ENCODE peak calls at places on chromosomes 4 and X, in seven cellular contexts. D, Q, B, S, C, E and L are unnamed samples.

GRCh38 chrX:41922694-41923171 is 621 bp downstream of the CASK start:
- DNase-seq in D (peak; percentile 55), Q (peak; percentile 26), B (peak; percentile 10), S (peak; percentile 13), C (peak; percentile 26), E (peak; percentile 28), L (peak; percentile 19)

GRCh38 chr4:48194986-48195773 is 61.1 kb upstream of the TXK start:
- DNase-seq in D (no peak), Q (no peak), B (peak; percentile 63), S (peak; percentile 56), C (peak; percentile 72), E (no peak), L (no peak)

GRCh38 chr4:186366326-186366725 is 100.3 kb downstream of the F11 start:
- DNase-seq in D (no peak), Q (no peak), B (no peak), S (no peak), C (no peak), E (no peak), L (no peak)

GRCh38 chrX:149074429-149074828 is 430.7 kb downstream of the IDS start:
- DNase-seq in D (peak; percentile 3), Q (no peak), B (peak; percentile 48), S (peak; percentile 32), C (no peak), E (peak; percentile 2), L (no peak)

GRCh38 chr4:123919576-123920098 is 523.0 kb downstream of the SPRY1 start:
- DNase-seq in D (no peak), Q (no peak), B (no peak), S (no peak), C (no peak), E (no peak), L (no peak)

GRCh38 chr4:186137193-186137792 is 32.8 kb downstream of the FAM149A start:
- DNase-seq in D (no peak), Q (peak; percentile 11), B (peak; percentile 47), S (peak; percentile 34), C (peak; percentile 15), E (no peak), L (no peak)

GRCh38 chrX:47273011-47273730 is 40.4 kb downstream of the USP11 start:
- DNase-seq in D (no peak), Q (no peak), B (no peak), S (no peak), C (no peak), E (no peak), L (no peak)

GRCh38 chrX:17682259-17682658 is 55.0 kb upstream of the SCML1 start:
- DNase-seq in D (no peak), Q (peak; percentile 7), B (no peak), S (no peak), C (no peak), E (no peak), L (no peak)

GRCh38 chr4:95095352-95095974 is 337.7 kb downstream of the BMPR1B start:
- DNase-seq in D (no peak), Q (peak; percentile 78), B (peak; percentile 66), S (peak; percentile 71), C (peak; percentile 58), E (no peak), L (no peak)

GRCh38 chrX:138886769-138887168 is 175.3 kb upstream of the FGF13 start:
- DNase-seq in D (no peak), Q (no peak), B (no peak), S (peak; percentile 88), C (no peak), E (no peak), L (no peak)

GRCh38 chrX:154398668-154399526 is 720 bp downstream of the RPL10 start:
- DNase-seq in D (peak; percentile 77), Q (peak; percentile 86), B (peak; percentile 85), S (peak; percentile 77), C (peak; percentile 81), E (peak; percentile 62), L (peak; percentile 63)

GRCh38 chrX:104330966-104331365 is 76.2 kb upstream of the ESX1 start:
- DNase-seq in D (no peak), Q (no peak), B (peak; percentile 22), S (no peak), C (peak; percentile 6), E (no peak), L (no peak)

GRCh38 chr4:64417974-64418373 is 8.7 kb upstream of the TECRL start:
- DNase-seq in D (no peak), Q (no peak), B (no peak), S (peak; percentile 82), C (peak; percentile 21), E (no peak), L (no peak)

GRCh38 chrX:152928761-152929400 is 31.0 kb downstream of the ZNF185 start:
- DNase-seq in D (no peak), Q (no peak), B (no peak), S (no peak), C (no peak), E (no peak), L (no peak)

GRCh38 chr4:147096667-147097604 is 151.3 kb upstream of the TTC29 start:
- DNase-seq in D (no peak), Q (peak; percentile 44), B (peak; percentile 90), S (peak; percentile 84), C (peak; percentile 63), E (peak; percentile 37), L (no peak)

GRCh38 chrX:50100188-50100587 is 100.6 kb downstream of the AKAP4 start:
- DNase-seq in D (no peak), Q (peak; percentile 5), B (no peak), S (peak; percentile 8), C (peak; percentile 45), E (no peak), L (no peak)

GRCh38 chr4:5381981-5382441 is 326.3 kb downstream of the EVC2 start:
- DNase-seq in D (no peak), Q (peak; percentile 81), B (peak; percentile 64), S (peak; percentile 22), C (no peak), E (no peak), L (no peak)

GRCh38 chrX:96729053-96729452 is 44.4 kb downstream of the DIAPH2 start:
- DNase-seq in D (no peak), Q (no peak), B (no peak), S (no peak), C (peak; percentile 21), E (no peak), L (no peak)

DNA sequence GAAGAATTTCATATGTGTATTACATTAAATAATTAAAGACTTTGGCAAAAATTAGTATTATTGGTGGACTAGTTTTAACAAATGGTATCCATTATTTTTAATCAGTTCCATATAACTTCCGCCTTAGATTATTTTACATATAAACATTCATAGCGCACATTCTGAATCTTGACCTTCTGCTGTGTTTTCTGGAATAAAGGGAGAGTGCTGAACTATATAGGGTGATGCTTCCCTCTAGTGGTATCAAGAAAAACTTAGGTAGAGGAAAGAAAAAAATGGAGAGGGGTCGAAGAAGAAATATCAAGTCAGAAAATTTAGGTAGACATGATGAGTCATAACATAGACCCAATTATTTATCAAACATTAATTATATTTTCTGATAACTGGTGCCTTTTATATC is 155.6 kb upstream of the PACRGL start:
- DNase-seq in D (no peak), Q (peak; percentile 12), B (peak; percentile 81), S (peak; percentile 56), C (peak; percentile 74), E (no peak), L (no peak)
- TF ChIP-seq CTCF in D (peak; percentile 63), Q (peak; percentile 41), B (peak; percentile 51), S (peak; percentile 52), C (peak; percentile 23), E (no peak), L (no peak)

GRCh38 chr4:154545689-154546088 is 4.5 kb downstream of the PLRG1 start:
- DNase-seq in D (no peak), Q (no peak), B (no peak), S (no peak), C (no peak), E (no peak), L (no peak)

GRCh38 chr4:154551872-154552686 is 1.9 kb upstream of the PLRG1 start:
- DNase-seq in D (peak; percentile 61), Q (peak; percentile 79), B (peak; percentile 88), S (peak; percentile 82), C (peak; percentile 84), E (peak; percentile 56), L (peak; percentile 39)

GRCh38 chr4:154549894-154550790 is at the start of gene PLRG1:
- DNase-seq in D (peak; percentile 96), Q (peak; percentile 92), B (peak; percentile 93), S (peak; percentile 96), C (peak; percentile 96), E (peak; percentile 88), L (peak; percentile 93)
- TF ChIP-seq CTCF in D (no peak), Q (no peak), B (no peak), S (no peak), C (no peak), E (no peak), L (no peak)

GRCh38 chr4:78171482-78171881 is 114.4 kb downstream of the FRAS1 start:
- DNase-seq in D (no peak), Q (no peak), B (no peak), S (no peak), C (no peak), E (no peak), L (no peak)
- TF ChIP-seq CTCF in D (no peak), Q (no peak), B (no peak), S (no peak), C (no peak), E (no peak), L (no peak)

DNA sequence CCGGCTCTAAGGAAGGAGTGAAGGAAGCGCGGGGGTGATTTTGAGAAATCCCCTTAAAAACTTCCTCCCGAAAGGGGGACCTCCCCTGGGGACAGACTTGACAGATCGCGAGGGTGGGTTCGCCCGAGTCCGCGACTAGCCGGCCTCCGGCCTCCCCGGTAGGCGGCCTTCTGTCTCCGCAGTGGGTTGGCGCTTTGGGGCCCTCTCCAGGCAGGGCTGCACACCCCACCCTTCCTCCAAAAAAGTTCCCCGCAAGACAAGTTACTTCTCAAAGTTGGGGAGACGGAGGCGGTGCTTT is 24.8 kb downstream of the HOPX start:
- DNase-seq in D (peak; percentile 35), Q (no peak), B (peak; percentile 39), S (no peak), C (peak; percentile 11), E (peak; percentile 67), L (no peak)
- TF ChIP-seq CTCF in D (no peak), Q (no peak), B (peak; percentile 30), S (no peak), C (no peak), E (no peak), L (no peak)

DNA sequence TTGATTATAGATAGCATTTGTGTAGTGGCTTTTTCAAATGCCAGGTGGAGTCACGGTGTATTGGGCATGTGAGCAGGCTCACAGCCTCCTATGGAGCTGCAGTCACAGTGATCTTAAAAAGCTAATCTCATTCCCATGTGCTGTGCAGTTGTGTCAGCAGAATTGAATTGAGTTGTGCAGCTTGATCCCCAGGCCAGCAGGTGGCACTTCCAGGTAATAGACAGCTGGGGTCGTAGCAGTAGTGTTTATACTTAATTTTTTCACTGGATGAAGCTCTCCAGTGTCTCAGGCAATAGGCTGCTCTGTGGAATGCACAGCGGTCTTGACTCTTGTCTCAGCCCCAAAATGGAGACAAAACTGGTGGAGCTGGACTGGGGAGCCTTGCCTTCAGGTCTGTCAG is 1028.1 kb downstream of the SH3BGRL start:
- DNase-seq in D (no peak), Q (no peak), B (no peak), S (no peak), C (no peak), E (no peak), L (no peak)
- TF ChIP-seq CTCF in D (no peak), Q (no peak), B (no peak), S (peak; percentile 11), C (no peak), E (no peak), L (no peak)